ENCODE peak calls at places on chromosomes 13 and 19, in four cellular contexts. G, Y, Q and V are unnamed samples.

GRCh38 chr19:17623224-17623935 is 64.8 kb downstream of the UNC13A start:
- DNase-seq in Q (no peak), Y (no peak), G (peak), V (peak)

GRCh38 chr13:38763446-38764381 is 76.8 kb downstream of the FREM2 start:
- DNase-seq in Y (peak), Q (no peak), G (no peak), V (peak)

GRCh38 chr13:108902557-108903155 is 273.2 kb downstream of the MYO16 start:
- DNase-seq in Q (no peak), G (no peak), Y (no peak), V (no peak)

GRCh38 chr13:78881054-78881453 is 222.1 kb upstream of the OBI1 start:
- DNase-seq in Q (no peak), Y (no peak), G (no peak), V (peak)

GRCh38 chr13:45143346-45143751 is 23.0 kb downstream of the GTF2F2 start:
- DNase-seq in G (no peak), Q (no peak), Y (no peak), V (no peak)

GRCh38 chr19:48858984-48859710 is 9.3 kb downstream of the PLEKHA4 start:
- DNase-seq in Y (no peak), G (peak), Q (no peak), V (no peak)

GRCh38 chr13:45231722-45232121 is 30.9 kb upstream of the KCTD4 start:
- DNase-seq in Y (no peak), Q (no peak), G (peak), V (peak)

GRCh38 chr13:48265217-48265815 is 32.3 kb downstream of the ITM2B start:
- DNase-seq in Y (no peak), G (no peak), Q (peak), V (no peak)

GRCh38 chr19:42563352-42564210 is 31.1 kb downstream of the CEACAM8 start:
- DNase-seq in Y (peak), Q (no peak), G (peak), V (peak)

GRCh38 chr13:56700324-56700723 is 440.4 kb upstream of the PRR20A start:
- DNase-seq in G (no peak), Q (no peak), Y (no peak), V (no peak)

GRCh38 chr19:52653161-52653560 is 15.0 kb upstream of the ZNF83 start:
- DNase-seq in Q (no peak), G (no peak), Y (no peak), V (no peak)

GRCh38 chr13:95505976-95506375 is 46.5 kb upstream of the CLDN10 start:
- DNase-seq in Q (no peak), G (no peak), Y (no peak), V (no peak)

GRCh38 chr13:21583496-21583895 is 20.5 kb downstream of the MICU2 start:
- DNase-seq in Y (peak), G (no peak), Q (no peak), V (no peak)

GRCh38 chr13:36344173-36344572 is 2.0 kb downstream of the SPART start:
- DNase-seq in Q (no peak), G (peak), Y (no peak), V (no peak)

GRCh38 chr19:36460046-36460445 is 29.3 kb downstream of the ZNF566 start:
- DNase-seq in G (no peak), Y (no peak), Q (no peak), V (no peak)

GRCh38 chr19:8366961-8367326 is 3.0 kb downstream of the ANGPTL4 start:
- DNase-seq in Y (no peak), Q (no peak), G (peak), V (no peak)
- TF ChIP-seq SMC3 in Y (no peak), Q (no peak), G (no peak), V (no peak)

GRCh38 chr13:98033277-98034247 is 80.1 kb downstream of the IPO5 start:
- DNase-seq in G (no peak), Y (peak), Q (no peak), V (peak)
- TF ChIP-seq FOXM1 in G (no peak), Y (no peak), Q (no peak), V (no peak)

GRCh38 chr13:40983725-40984669 is 35.1 kb downstream of the ELF1 start:
- DNase-seq in Y (no peak), G (no peak), Q (no peak), V (no peak)

GRCh38 chr13:40987606-40988280 is 31.4 kb downstream of the ELF1 start:
- DNase-seq in G (no peak), Y (no peak), Q (no peak), V (no peak)

GRCh38 chr13:40985596-40986327 is 33.4 kb downstream of the ELF1 start:
- DNase-seq in Y (no peak), G (no peak), Q (no peak), V (no peak)

GRCh38 chr13:40984670-40985366 is 34.3 kb downstream of the ELF1 start:
- DNase-seq in G (no peak), Y (no peak), Q (peak), V (no peak)

GRCh38 chr13:40986328-40986856 is 32.7 kb downstream of the ELF1 start:
- DNase-seq in Y (peak), G (no peak), Q (no peak), V (no peak)
- TF ChIP-seq JUND in Y (no peak), G (no peak), Q (no peak), V (no peak)

DNA sequence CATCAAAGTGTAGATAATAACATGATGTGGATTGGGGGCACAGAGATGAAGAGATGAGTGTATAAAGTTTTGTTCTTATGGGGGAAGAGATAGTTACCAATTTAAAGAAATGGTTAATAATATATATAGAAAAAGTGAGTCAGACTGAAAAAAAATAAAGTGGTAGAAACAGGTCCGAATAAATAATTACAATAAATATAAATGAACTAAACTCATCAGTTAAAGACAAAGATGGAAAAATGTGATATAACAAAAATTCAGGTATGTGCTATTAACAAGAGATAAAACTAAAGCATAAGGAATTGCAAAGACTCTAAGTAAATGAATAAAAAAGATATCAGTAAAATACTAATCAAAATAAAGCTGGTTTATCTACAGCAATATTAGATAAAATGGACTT is 61.1 kb upstream of the KPNA3 start:
- DNase-seq in Y (no peak), Q (no peak), G (no peak), V (no peak)
- TF ChIP-seq SMC3 in Y (no peak), Q (no peak), G (no peak), V (no peak)

DNA sequence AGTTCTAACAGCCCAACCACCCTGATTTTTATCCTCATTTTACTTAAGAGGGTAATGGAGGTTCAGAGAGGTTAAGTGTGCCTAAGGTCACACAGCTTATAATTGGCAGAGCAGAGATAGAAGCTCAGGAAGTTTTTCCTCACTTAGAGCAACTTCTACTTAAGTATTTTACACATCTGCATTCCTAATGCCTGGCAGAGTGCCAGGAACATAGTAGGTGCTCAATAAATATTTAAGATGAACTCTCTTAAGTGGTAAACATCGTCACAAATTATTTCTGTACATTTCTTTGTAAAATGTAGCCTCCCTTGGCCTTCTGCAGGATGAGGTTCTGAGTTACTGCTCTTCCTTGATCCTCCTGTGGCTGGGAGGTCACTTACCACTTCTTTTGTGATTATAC is 14.7 kb downstream of the FARP1 start:
- DNase-seq in Y (no peak), Q (no peak), G (no peak), V (no peak)
- TF ChIP-seq FOXM1 in Y (no peak), Q (no peak), G (no peak), V (no peak)

DNA sequence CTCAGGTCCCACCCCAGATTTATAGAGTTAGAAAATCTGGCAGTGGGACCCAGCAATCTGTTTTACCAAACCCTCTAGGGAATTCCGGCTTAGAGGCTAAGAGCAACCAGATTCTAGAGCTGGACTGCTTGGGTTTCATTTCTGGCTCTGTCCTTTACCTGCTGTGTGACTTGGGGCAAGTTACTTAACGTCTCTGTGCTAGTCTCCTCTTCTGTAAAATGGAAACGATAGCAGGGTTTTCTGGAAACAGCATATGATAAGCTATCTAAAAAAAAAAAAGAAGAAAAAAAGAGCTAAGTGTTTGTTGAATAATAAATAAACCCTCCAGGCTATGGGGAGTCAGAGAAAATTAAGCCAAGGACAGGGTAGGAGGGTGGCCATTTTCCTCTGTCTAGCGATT is 11.6 kb upstream of the CACNG7 start:
- DNase-seq in Y (no peak), Q (no peak), G (no peak), V (no peak)
- TF ChIP-seq JUND in Y (no peak), Q (no peak), G (no peak), V (no peak)